ENCODE peak calls at places on chromosome 16, in six cellular contexts. J is neural progenitor cell, K is fibroblast of lung, U is DND-41, X is GM23338, O is PC-9. I is an unnamed sample.

GRCh38 chr16:11059588-11059987 is 115.2 kb downstream of the CLEC16A start:
- DNase-seq in J (no peak), K (no peak), U (no peak), X (no peak), O (no peak), I (no peak)

GRCh38 chr16:85008267-85008666 is 3.1 kb downstream of the ZDHHC7 start:
- DNase-seq in J (no peak), K (no peak), U (no peak), X (no peak), O (no peak), I (no peak)

GRCh38 chr16:66587881-66588600 is 8.8 kb downstream of the CMTM2 start:
- DNase-seq in J (no peak), K (no peak), U (no peak), X (no peak), O (no peak), I (no peak)

GRCh38 chr16:61820820-61821219 is 215.4 kb downstream of the CDH8 start:
- DNase-seq in J (no peak), K (no peak), U (no peak), X (no peak), O (no peak), I (no peak)

GRCh38 chr16:49462356-49462988 is 88.9 kb downstream of the C16orf78 start:
- DNase-seq in J (no peak), K (no peak), U (peak; percentile 48), X (no peak), O (no peak), I (no peak)

GRCh38 chr16:77435240-77435819 is 496 bp upstream of the ADAMTS18 start:
- DNase-seq in J (peak; percentile 37), K (no peak), U (no peak), X (peak; percentile 40), O (no peak), I (no peak)

GRCh38 chr16:27980076-27980775 is 83.3 kb downstream of the GSG1L start:
- DNase-seq in J (no peak), K (no peak), U (no peak), X (no peak), O (no peak), I (no peak)

GRCh38 chr16:642189-643049 is 791 bp downstream of the MCRIP2 start:
- DNase-seq in J (peak; percentile 54), K (no peak), U (no peak), X (peak; percentile 63), O (peak; percentile 73), I (no peak)

GRCh38 chr16:1537763-1538289 is 4.4 kb downstream of the TMEM204 start:
- DNase-seq in J (no peak), K (no peak), U (peak; percentile 49), X (no peak), O (no peak), I (no peak)

GRCh38 chr16:79598341-79599181 is 2.0 kb downstream of the MAF start:
- DNase-seq in J (peak; percentile 87), K (peak; percentile 75), U (peak; percentile 11), X (peak; percentile 71), O (no peak), I (peak; percentile 21)
- TF ChIP-seq CTCF in J (peak; percentile 54), K (no peak), U (no peak), X (peak; percentile 36), O (no peak), I (no peak)

GRCh38 chr16:58717994-58718393 is 16.1 kb downstream of the GOT2 start:
- DNase-seq in J (no peak), K (no peak), U (no peak), X (no peak), O (no peak), I (no peak)
- H3K27ac ChIP-seq in J (no peak overlapping the region), K (no peak overlapping the region), U (no peak overlapping the region), X (no peak overlapping the region), O (no peak overlapping the region), I (no peak overlapping the region)

DNA sequence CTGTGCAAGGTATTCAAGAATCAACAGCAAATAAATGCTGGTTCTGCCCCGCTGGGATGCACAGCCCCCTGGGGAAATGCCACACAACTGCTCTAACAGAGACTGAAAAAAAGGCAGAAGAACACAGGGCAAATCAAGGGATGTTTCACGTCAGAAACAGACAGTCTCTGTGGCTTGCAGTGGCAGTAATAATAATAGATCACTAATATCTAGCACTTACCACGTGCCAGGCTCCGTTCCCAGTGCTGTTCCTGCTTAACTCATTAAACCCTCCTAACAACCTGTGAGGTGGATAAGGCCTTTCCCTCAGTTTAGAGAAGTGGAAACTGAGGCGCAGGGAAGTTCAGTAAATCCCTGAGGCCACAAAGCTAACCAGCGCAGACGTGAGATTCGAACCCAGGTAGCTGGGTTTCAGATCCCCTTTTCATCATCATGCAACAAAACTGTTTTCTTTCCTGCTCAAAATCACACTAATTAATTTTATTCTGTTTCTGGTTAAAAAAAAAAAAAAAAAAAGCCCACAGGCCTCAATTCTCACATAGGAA is 36.7 kb downstream of the ARHGAP17 start:
- DNase-seq in J (no peak), K (no peak), U (no peak), X (no peak), O (no peak), I (peak; percentile 75)
- TF ChIP-seq EZH2 in J (no peak), K (no peak), U (no peak), X (no peak), O (no peak), I (no peak)

DNA sequence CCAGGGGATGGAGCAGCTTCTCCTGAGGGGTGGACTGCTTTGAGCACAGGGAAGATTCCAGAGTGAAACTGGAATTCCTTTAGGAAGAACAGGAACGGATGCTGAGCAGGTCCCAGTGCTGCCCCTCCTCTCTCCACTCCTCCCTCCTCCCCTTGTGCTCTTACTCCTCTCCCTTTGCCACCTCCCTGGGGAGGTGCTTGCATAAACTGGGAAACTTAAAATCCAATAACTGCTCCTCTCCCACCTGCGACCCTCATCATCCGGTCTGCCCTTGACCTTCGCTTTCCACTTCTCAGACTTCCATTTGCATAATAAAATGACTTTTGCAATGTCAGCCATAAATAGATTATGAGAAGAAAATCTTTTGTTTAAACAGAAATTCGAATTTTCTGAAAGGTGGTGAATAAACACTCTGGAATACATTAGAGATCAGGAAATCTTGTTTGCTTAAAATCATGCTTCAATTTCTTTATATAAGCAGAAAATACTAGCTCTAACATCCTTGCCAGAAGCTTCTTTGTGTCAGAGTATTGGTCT is 23.7 kb downstream of the HSBP1 start:
- DNase-seq in J (no peak), K (no peak), U (no peak), X (peak; percentile 70), O (no peak), I (no peak)
- TF ChIP-seq CTCF in J (no peak), K (no peak), U (no peak), X (no peak), O (no peak), I (no peak)

GRCh38 chr16:23453338-23454052 is 506 bp upstream of the COG7 start:
- DNase-seq in J (no peak), K (no peak), U (no peak), X (no peak), O (no peak), I (no peak)
- H3K27ac ChIP-seq in J (no peak overlapping the region), K (peak overlapping the region; percentile 90), U (no peak overlapping the region), X (no peak overlapping the region), O (no peak overlapping the region), I (peak overlapping the region; percentile 86)

GRCh38 chr16:17058471-17058870 is 412.3 kb downstream of the XYLT1 start:
- DNase-seq in J (no peak), K (no peak), U (no peak), X (no peak), O (no peak), I (no peak)
- TF ChIP-seq EZH2 in J (no peak), K (no peak), U (no peak), X (no peak), O (no peak), I (no peak)

DNA sequence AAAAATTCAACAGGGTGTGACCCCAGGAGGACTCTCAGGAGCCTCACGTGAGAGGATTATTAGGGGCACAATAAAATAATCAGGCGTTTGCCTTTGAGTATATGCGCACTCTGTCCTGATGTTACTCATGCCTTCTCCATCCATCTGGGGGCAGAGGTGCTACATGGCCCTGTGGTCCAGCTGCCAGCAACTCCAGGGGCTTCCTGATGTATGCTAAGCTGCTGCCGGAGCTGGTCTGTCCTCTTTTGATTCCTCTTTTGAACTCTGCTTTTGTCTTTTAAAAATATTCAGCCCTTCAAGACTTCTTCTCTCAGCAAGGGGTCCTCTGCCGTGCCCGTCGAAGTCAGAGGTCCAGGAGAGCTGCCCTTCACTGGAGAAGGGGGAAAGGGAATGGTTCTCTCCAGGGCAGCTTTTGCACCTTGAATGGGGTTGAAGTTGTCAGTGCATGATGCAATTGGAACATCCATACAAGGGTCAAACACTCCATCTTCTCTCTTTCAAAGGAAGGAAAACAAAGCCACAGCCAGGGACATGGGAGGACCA is 431.4 kb downstream of the SHISA9 start:
- DNase-seq in J (peak; percentile 8), K (no peak), U (no peak), X (peak; percentile 54), O (no peak), I (no peak)
- TF ChIP-seq CTCF in J (peak; percentile 10), K (no peak), U (no peak), X (peak; percentile 73), O (no peak), I (no peak)

GRCh38 chr16:68526782-68527145 is 12.3 kb upstream of the ZFP90 start:
- DNase-seq in J (no peak), K (no peak), U (no peak), X (no peak), O (no peak), I (no peak)

GRCh38 chr16:68528686-68529379 is 10.3 kb upstream of the ZFP90 start:
- DNase-seq in J (peak; percentile 91), K (peak; percentile 71), U (peak; percentile 88), X (peak; percentile 93), O (peak; percentile 81), I (peak; percentile 88)

GRCh38 chr16:68529608-68529930 is 9.5 kb upstream of the ZFP90 start:
- DNase-seq in J (no peak), K (no peak), U (no peak), X (no peak), O (no peak), I (no peak)

GRCh38 chr16:68526143-68526781 is 12.8 kb upstream of the ZFP90 start:
- DNase-seq in J (no peak), K (no peak), U (peak; percentile 38), X (no peak), O (no peak), I (no peak)

GRCh38 chr16:68529931-68530667 is 9.0 kb upstream of the ZFP90 start:
- DNase-seq in J (peak; percentile 91), K (peak; percentile 83), U (peak; percentile 86), X (peak; percentile 97), O (peak; percentile 72), I (peak; percentile 95)
- H3K27ac ChIP-seq in J (no peak overlapping the region), K (no peak overlapping the region), U (peak overlapping the region; percentile 51), X (no peak overlapping the region), O (no peak overlapping the region), I (peak overlapping the region; percentile 66)

I was measured in A673.